ENCODE peak calls at places on chromosomes 12 and 14, in five cellular contexts. M, I, Q, K and X are unnamed samples.
A peak's percentile ranks its signal among the peaks of the same experiment; 100 is the strongest.

GRCh38 chr12:113066806-113067400 is 10.4 kb downstream of the DTX1 start:
- DNase-seq in M (no peak), I (peak; percentile 21), Q (no peak), K (no peak), X (no peak)

GRCh38 chr14:104164512-104164911 is 26.1 kb downstream of the KIF26A start:
- DNase-seq in Q (no peak), M (no peak), I (no peak), K (no peak), X (no peak)

GRCh38 chr12:50665609-50666008 is 98.3 kb upstream of the ATF1 start:
- DNase-seq in Q (no peak), K (no peak), I (no peak), M (no peak), X (no peak)

GRCh38 chr14:31070431-31070830 is 44.3 kb upstream of the STRN3 start:
- DNase-seq in M (no peak), I (no peak), K (peak; percentile 99), Q (no peak), X (no peak)

GRCh38 chr12:40907115-40907521 is 214.9 kb downstream of the CNTN1 start:
- DNase-seq in Q (peak; percentile 85), K (peak; percentile 46), M (no peak), I (no peak), X (no peak)

GRCh38 chr12:12684375-12685106 is 11.4 kb downstream of the GPR19 start:
- DNase-seq in K (peak; percentile 45), M (no peak), Q (no peak), I (peak; percentile 75), X (no peak)

GRCh38 chr12:98594050-98594853 is 766 bp downstream of the SLC25A3 start:
- DNase-seq in I (peak; percentile 36), M (peak; percentile 23), Q (no peak), K (peak; percentile 20), X (peak; percentile 26)

GRCh38 chr12:26691234-26691970 is 141.6 kb downstream of the ITPR2 start:
- DNase-seq in I (no peak), M (no peak), K (peak; percentile 99), Q (peak; percentile 81), X (no peak)

GRCh38 chr12:1634590-1635191 is 5.7 kb downstream of the WNT5B start:
- DNase-seq in I (peak; percentile 83), Q (peak; percentile 63), M (peak; percentile 71), K (peak; percentile 57), X (peak; percentile 44)

GRCh38 chr14:84535491-84535890 is 994.5 kb upstream of the FLRT2 start:
- DNase-seq in K (no peak), I (no peak), Q (no peak), M (no peak), X (no peak)

GRCh38 chr12:44839785-44840184 is 36.3 kb downstream of the NELL2 start:
- DNase-seq in K (no peak), M (no peak), Q (no peak), I (no peak), X (no peak)

GRCh38 chr12:128797119-128798118 is 26.3 kb downstream of the SLC15A4 start:
- DNase-seq in K (no peak), I (no peak), M (no peak), Q (no peak), X (no peak)

GRCh38 chr14:65010211-65010931 is 23.7 kb downstream of the FNTB start:
- DNase-seq in M (no peak), K (no peak), I (no peak), Q (no peak), X (no peak)

GRCh38 chr14:29282169-29282568 is 515.6 kb downstream of the FOXG1 start:
- DNase-seq in I (no peak), Q (no peak), M (no peak), K (peak; percentile 73), X (no peak)

GRCh38 chr14:23829736-23830474 is 123.7 kb upstream of the DHRS4 start:
- DNase-seq in Q (peak; percentile 93), K (peak; percentile 93), M (no peak), I (no peak), X (no peak)

GRCh38 chr14:96627811-96628775 is 125.9 kb downstream of the PAPOLA start:
- DNase-seq in Q (no peak), K (no peak), I (peak; percentile 1), M (no peak), X (no peak)

GRCh38 chr12:103758310-103759089 is 82.5 kb downstream of the NT5DC3 start:
- DNase-seq in K (no peak), M (no peak), Q (no peak), I (no peak), X (no peak)

GRCh38 chr12:24948452-24948815 is 467 bp downstream of the BCAT1 start:
- DNase-seq in K (peak; percentile 61), I (peak; percentile 63), M (no peak), Q (no peak), X (no peak)

GRCh38 chr12:121815221-121815620 is 11.4 kb downstream of the SETD1B start:
- DNase-seq in M (no peak), Q (no peak), K (no peak), I (no peak), X (no peak)

GRCh38 chr12:124390442-124391116 is 95.7 kb downstream of the RFLNA start:
- DNase-seq in Q (peak; percentile 27), K (peak; percentile 85), M (peak; percentile 84), I (no peak), X (no peak)

GRCh38 chr14:105145381-105146180 is 23.0 kb downstream of the JAG2 start:
- DNase-seq in M (no peak), Q (no peak), I (peak; percentile 64), K (no peak), X (no peak)

GRCh38 chr12:53052419-53053222 is 2.8 kb downstream of the TNS2 start:
- DNase-seq in Q (no peak), K (peak; percentile 81), I (no peak), M (peak; percentile 92), X (no peak)

GRCh38 chr12:101802486-101802885 is 28.3 kb downstream of the GNPTAB start:
- DNase-seq in Q (no peak), I (no peak), M (no peak), K (no peak), X (no peak)

GRCh38 chr12:101803978-101804377 is 26.8 kb downstream of the GNPTAB start:
- DNase-seq in I (no peak), Q (no peak), M (no peak), K (no peak), X (no peak)

GRCh38 chr12:101799774-101800173 is 31.0 kb downstream of the GNPTAB start:
- DNase-seq in M (no peak), K (no peak), I (no peak), Q (no peak), X (no peak)

GRCh38 chr12:101806280-101806679 is 24.5 kb downstream of the GNPTAB start:
- DNase-seq in I (no peak), M (no peak), K (no peak), Q (no peak), X (no peak)

DNA sequence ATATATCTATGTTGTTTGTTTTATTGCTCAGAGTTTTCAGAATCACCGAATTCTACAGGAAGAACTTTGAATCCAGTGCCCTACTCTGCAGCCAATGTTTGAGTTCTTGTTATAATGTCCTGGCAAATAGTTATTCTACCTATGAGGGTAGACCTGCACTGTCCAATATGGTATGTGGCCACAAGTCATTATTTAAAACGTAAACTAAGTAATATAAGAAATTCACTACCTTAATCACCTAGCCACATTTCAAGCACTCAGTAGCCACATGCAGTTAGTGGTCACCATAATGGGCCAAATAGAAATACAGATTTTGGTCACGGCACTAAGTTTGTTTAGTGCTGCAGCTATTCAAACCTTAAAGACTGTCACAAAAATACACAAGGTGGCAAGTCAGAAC is 26.4 kb downstream of the GNPTAB start:
- DNase-seq in Q (no peak), M (no peak), K (no peak), I (no peak), X (no peak)
- H3K9me3 ChIP-seq in Q (no peaks in the 10 kb centered on the region), M (no peaks in the 10 kb centered on the region), K (no peaks in the 10 kb centered on the region), I (no peaks in the 10 kb centered on the region), X (no peaks in the 10 kb centered on the region)

DNA sequence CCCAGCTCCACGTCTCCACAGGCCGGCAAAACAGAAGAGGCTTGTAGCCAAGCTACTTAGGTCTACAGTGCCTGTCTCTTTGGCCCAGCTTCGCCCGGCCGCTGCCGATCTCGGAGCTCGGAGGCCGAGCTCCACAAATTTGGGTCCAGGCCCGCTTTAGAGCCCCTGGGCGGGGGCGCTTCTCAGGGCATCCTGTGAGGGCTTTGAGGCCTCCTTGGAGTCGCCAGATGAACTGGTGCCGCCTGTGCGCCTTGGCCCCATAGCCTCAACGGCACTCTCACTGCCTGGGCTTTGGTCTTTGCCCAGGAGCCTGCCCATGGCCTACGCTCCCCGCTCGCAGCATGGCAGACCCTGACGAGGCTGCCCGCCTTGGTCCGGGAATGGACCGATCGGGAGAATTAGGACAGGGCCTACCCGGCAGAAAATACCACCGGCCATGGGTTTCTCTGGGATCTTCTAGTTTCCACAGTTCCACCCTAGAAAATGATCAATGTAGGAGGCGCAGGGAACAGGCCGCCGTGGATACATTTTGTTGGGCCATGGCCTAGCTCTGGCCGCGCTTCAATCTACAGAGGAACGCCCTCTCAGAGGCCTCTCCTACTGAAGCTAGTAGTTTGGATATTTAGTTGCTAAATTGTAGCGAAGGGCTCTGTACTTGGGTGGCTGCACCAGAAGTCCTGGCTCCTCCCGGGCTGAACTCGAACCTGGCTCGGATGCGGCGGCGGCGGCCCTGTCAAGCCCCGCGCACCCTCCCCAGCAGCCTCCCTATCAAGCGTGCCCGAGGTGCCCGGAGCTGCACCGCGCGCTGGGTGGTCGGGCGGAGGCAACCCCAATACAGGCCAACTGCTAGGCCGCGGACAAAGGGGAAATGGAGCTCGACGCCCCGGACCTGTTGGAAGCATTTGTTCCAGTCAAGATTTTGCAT is 1.1 kb upstream of the NKX2-8 start:
- DNase-seq in M (no peak), Q (no peak), I (peak; percentile 7), K (no peak), X (no peak)
- H3K27me3 ChIP-seq in M (peaks cover 46% of the 10 kb centered on the region), Q (no peaks in the 10 kb centered on the region), I (peaks cover 68% of the 10 kb centered on the region), K (peaks cover 48% of the 10 kb centered on the region), X (peaks cover 88% of the 10 kb centered on the region)

GRCh38 chr14:37594238-37594915 is 672 bp downstream of the FOXA1 start:
- DNase-seq in I (peak; percentile 53), M (no peak), Q (peak; percentile 76), K (peak; percentile 64), X (no peak)
- H3K9me3 ChIP-seq in I (no peaks in the 10 kb centered on the region), M (no peaks in the 10 kb centered on the region), Q (no peaks in the 10 kb centered on the region), K (no peaks in the 10 kb centered on the region), X (peaks cover 6% of the 10 kb centered on the region)

GRCh38 chr12:122872815-122873361 is 23.0 kb downstream of the VPS37B start:
- DNase-seq in Q (no peak), M (no peak), I (peak; percentile 65), K (no peak), X (no peak)

GRCh38 chr12:122876724-122877123 is 19.2 kb downstream of the VPS37B start:
- DNase-seq in M (no peak), Q (no peak), K (peak; percentile 57), I (no peak), X (no peak)

GRCh38 chr12:122874081-122874480 is 21.8 kb downstream of the VPS37B start:
- DNase-seq in M (no peak), Q (no peak), I (no peak), K (no peak), X (peak; percentile 57)

GRCh38 chr12:122873540-122873939 is 22.4 kb downstream of the VPS37B start:
- DNase-seq in M (no peak), Q (no peak), K (no peak), I (no peak), X (no peak)

DNA sequence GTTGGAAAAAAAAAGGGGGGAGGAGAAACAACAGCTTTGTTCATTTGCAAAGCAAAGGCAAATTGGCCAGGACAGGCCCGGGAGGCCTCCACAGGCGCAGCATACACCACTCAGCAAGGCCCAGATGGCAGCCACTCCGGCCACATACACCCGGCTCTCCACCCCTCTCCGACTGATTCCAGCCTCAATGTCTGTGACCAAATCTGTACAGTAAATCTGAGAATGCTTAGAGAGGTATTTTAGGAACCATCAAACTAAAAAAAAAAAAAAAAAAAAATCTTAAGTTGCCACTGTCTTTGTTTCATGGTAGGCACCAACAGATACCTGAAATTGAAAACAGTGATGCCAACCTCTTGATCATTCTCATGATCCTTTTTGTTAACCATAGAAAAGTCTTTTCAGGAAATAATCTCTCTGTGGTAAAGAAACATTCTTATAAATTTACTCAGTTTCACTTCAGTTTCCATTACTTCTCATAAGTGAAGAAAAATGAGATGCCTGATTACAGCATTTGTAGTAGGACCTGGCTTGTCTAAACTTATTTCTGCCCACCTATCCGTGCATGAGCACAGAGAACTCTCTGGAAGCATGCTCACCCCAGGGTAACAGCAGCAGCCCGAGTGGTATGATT is 20.2 kb downstream of the VPS37B start:
- DNase-seq in I (peak; percentile 52), Q (no peak), M (no peak), K (peak; percentile 52), X (no peak)
- H3K27me3 ChIP-seq in I (no peaks in the 10 kb centered on the region), Q (no peaks in the 10 kb centered on the region), M (no peaks in the 10 kb centered on the region), K (no peaks in the 10 kb centered on the region), X (no peaks in the 10 kb centered on the region)